ENCODE peak calls at places on chromosomes 7 and 10, in seven cellular contexts. One of them, this sample, is unnamed. For H3K36me3, the result is how much of the 10 kb centered on the place peaks cover.

GRCh38 chr7:115356139-115356746 is 434.3 kb downstream of the MDFIC start:
- DNase-seq in ovary: no peak
- DNase-seq in naive thymus-derived CD4-positive, alpha-beta T cell: no peak
- DNase-seq in cardiac muscle cell: peak
- DNase-seq in GM06990: no peak
- DNase-seq in astrocyte: peak
- DNase-seq in prostate gland: no peak
- DNase-seq in this sample: no peak

GRCh38 chr7:84697506-84697905 is 489.4 kb downstream of the SEMA3D start:
- DNase-seq in naive thymus-derived CD4-positive, alpha-beta T cell: no peak
- DNase-seq in GM06990: no peak
- DNase-seq in astrocyte: peak
- DNase-seq in cardiac muscle cell: no peak
- DNase-seq in ovary: no peak
- DNase-seq in prostate gland: no peak
- DNase-seq in this sample: no peak

GRCh38 chr7:13291010-13291409 is 603.6 kb downstream of the ARL4A start:
- DNase-seq in GM06990: no peak
- DNase-seq in astrocyte: peak
- DNase-seq in ovary: no peak
- DNase-seq in cardiac muscle cell: no peak
- DNase-seq in naive thymus-derived CD4-positive, alpha-beta T cell: no peak
- DNase-seq in prostate gland: no peak
- DNase-seq in this sample: no peak

GRCh38 chr10:44935201-44935960 is 24.2 kb upstream of the RASSF4 start:
- DNase-seq in GM06990: no peak
- DNase-seq in astrocyte: peak
- DNase-seq in prostate gland: no peak
- DNase-seq in ovary: no peak
- DNase-seq in naive thymus-derived CD4-positive, alpha-beta T cell: no peak
- DNase-seq in cardiac muscle cell: no peak
- DNase-seq in this sample: no peak

GRCh38 chr10:13936826-13937225 is 350.1 kb downstream of the PRPF18 start:
- DNase-seq in cardiac muscle cell: no peak
- DNase-seq in naive thymus-derived CD4-positive, alpha-beta T cell: no peak
- DNase-seq in prostate gland: no peak
- DNase-seq in GM06990: no peak
- DNase-seq in astrocyte: no peak
- DNase-seq in ovary: no peak
- DNase-seq in this sample: no peak

GRCh38 chr7:47073284-47073683 is 508.6 kb downstream of the TNS3 start:
- DNase-seq in prostate gland: no peak
- DNase-seq in ovary: no peak
- DNase-seq in astrocyte: no peak
- DNase-seq in cardiac muscle cell: no peak
- DNase-seq in GM06990: no peak
- DNase-seq in naive thymus-derived CD4-positive, alpha-beta T cell: no peak
- DNase-seq in this sample: no peak

GRCh38 chr10:116287906-116288501 is 15.0 kb upstream of the GFRA1 start:
- DNase-seq in astrocyte: no peak
- DNase-seq in GM06990: peak
- DNase-seq in cardiac muscle cell: peak
- DNase-seq in prostate gland: no peak
- DNase-seq in naive thymus-derived CD4-positive, alpha-beta T cell: no peak
- DNase-seq in ovary: peak
- DNase-seq in this sample: peak

GRCh38 chr10:95356-96115 is 39.7 kb upstream of the ZMYND11 start:
- DNase-seq in cardiac muscle cell: no peak
- DNase-seq in ovary: no peak
- DNase-seq in naive thymus-derived CD4-positive, alpha-beta T cell: no peak
- DNase-seq in prostate gland: no peak
- DNase-seq in GM06990: no peak
- DNase-seq in astrocyte: no peak
- DNase-seq in this sample: no peak

GRCh38 chr7:6516387-6516983 is 34.8 kb downstream of the GRID2IP start:
- DNase-seq in ovary: peak
- DNase-seq in astrocyte: peak
- DNase-seq in cardiac muscle cell: peak
- DNase-seq in GM06990: peak
- DNase-seq in prostate gland: peak
- DNase-seq in naive thymus-derived CD4-positive, alpha-beta T cell: peak
- DNase-seq in this sample: peak

GRCh38 chr10:3692331-3692860 is 92.6 kb downstream of the KLF6 start:
- DNase-seq in GM06990: no peak
- DNase-seq in ovary: peak
- DNase-seq in astrocyte: peak
- DNase-seq in prostate gland: no peak
- DNase-seq in cardiac muscle cell: no peak
- DNase-seq in naive thymus-derived CD4-positive, alpha-beta T cell: no peak
- DNase-seq in this sample: no peak

GRCh38 chr7:131649003-131649541 is 92.6 kb upstream of the PODXL start:
- DNase-seq in prostate gland: no peak
- DNase-seq in naive thymus-derived CD4-positive, alpha-beta T cell: no peak
- DNase-seq in ovary: peak
- DNase-seq in astrocyte: no peak
- DNase-seq in GM06990: no peak
- DNase-seq in cardiac muscle cell: peak
- DNase-seq in this sample: no peak

GRCh38 chr7:25712500-25712899 is 439.5 kb upstream of the NFE2L3 start:
- DNase-seq in astrocyte: no peak
- DNase-seq in naive thymus-derived CD4-positive, alpha-beta T cell: no peak
- DNase-seq in ovary: no peak
- DNase-seq in prostate gland: no peak
- DNase-seq in GM06990: no peak
- DNase-seq in cardiac muscle cell: no peak
- DNase-seq in this sample: no peak

GRCh38 chr10:117956972-117957371 is 89.8 kb downstream of the RAB11FIP2 start:
- DNase-seq in GM06990: no peak
- DNase-seq in ovary: no peak
- DNase-seq in astrocyte: no peak
- DNase-seq in prostate gland: no peak
- DNase-seq in cardiac muscle cell: no peak
- DNase-seq in naive thymus-derived CD4-positive, alpha-beta T cell: no peak
- DNase-seq in this sample: no peak

GRCh38 chr7:22627136-22627535 is 99.9 kb upstream of the IL6 start:
- DNase-seq in astrocyte: peak
- DNase-seq in cardiac muscle cell: no peak
- DNase-seq in GM06990: no peak
- DNase-seq in naive thymus-derived CD4-positive, alpha-beta T cell: no peak
- DNase-seq in ovary: no peak
- DNase-seq in prostate gland: no peak
- DNase-seq in this sample: no peak

GRCh38 chr10:15211464-15211979 is 43.0 kb upstream of the NMT2 start:
- DNase-seq in astrocyte: peak
- DNase-seq in ovary: no peak
- DNase-seq in GM06990: no peak
- DNase-seq in prostate gland: no peak
- DNase-seq in naive thymus-derived CD4-positive, alpha-beta T cell: no peak
- DNase-seq in cardiac muscle cell: no peak
- DNase-seq in this sample: no peak

GRCh38 chr10:104824378-104825006 is 183.4 kb downstream of the SORCS3 start:
- DNase-seq in GM06990: peak
- DNase-seq in astrocyte: peak
- DNase-seq in ovary: peak
- DNase-seq in naive thymus-derived CD4-positive, alpha-beta T cell: peak
- DNase-seq in prostate gland: peak
- DNase-seq in cardiac muscle cell: peak
- DNase-seq in this sample: no peak

GRCh38 chr7:139505563-139505962 is 17.9 kb upstream of the CLEC2L start:
- DNase-seq in GM06990: no peak
- DNase-seq in cardiac muscle cell: peak
- DNase-seq in prostate gland: no peak
- DNase-seq in naive thymus-derived CD4-positive, alpha-beta T cell: no peak
- DNase-seq in astrocyte: no peak
- DNase-seq in ovary: no peak
- DNase-seq in this sample: peak

GRCh38 chr10:27794157-27794556 is 48.5 kb upstream of the MKX start:
- DNase-seq in astrocyte: no peak
- DNase-seq in ovary: no peak
- DNase-seq in naive thymus-derived CD4-positive, alpha-beta T cell: no peak
- DNase-seq in prostate gland: no peak
- DNase-seq in cardiac muscle cell: no peak
- DNase-seq in GM06990: no peak
- DNase-seq in this sample: no peak

GRCh38 chr7:101686030-101686429 is 56.9 kb upstream of the MYL10 start:
- DNase-seq in naive thymus-derived CD4-positive, alpha-beta T cell: no peak
- DNase-seq in ovary: no peak
- DNase-seq in GM06990: no peak
- DNase-seq in astrocyte: no peak
- DNase-seq in cardiac muscle cell: no peak
- DNase-seq in prostate gland: no peak
- DNase-seq in this sample: no peak

GRCh38 chr7:36155811-36156361 is 2.8 kb downstream of the EEPD1 start:
- DNase-seq in ovary: peak
- DNase-seq in astrocyte: peak
- DNase-seq in GM06990: no peak
- DNase-seq in naive thymus-derived CD4-positive, alpha-beta T cell: no peak
- DNase-seq in prostate gland: peak
- DNase-seq in cardiac muscle cell: peak
- DNase-seq in this sample: no peak

GRCh38 chr10:62098278-62099121 is 170.1 kb downstream of the RTKN2 start:
- DNase-seq in GM06990: no peak
- DNase-seq in prostate gland: no peak
- DNase-seq in cardiac muscle cell: no peak
- DNase-seq in naive thymus-derived CD4-positive, alpha-beta T cell: no peak
- DNase-seq in astrocyte: peak
- DNase-seq in ovary: no peak
- DNase-seq in this sample: no peak

GRCh38 chr7:93914581-93915066 is 6.9 kb upstream of the GNG11 start:
- DNase-seq in cardiac muscle cell: no peak
- DNase-seq in GM06990: no peak
- DNase-seq in prostate gland: no peak
- DNase-seq in astrocyte: peak
- DNase-seq in ovary: no peak
- DNase-seq in naive thymus-derived CD4-positive, alpha-beta T cell: no peak
- DNase-seq in this sample: no peak

GRCh38 chr7:103993551-103993950 is 4.1 kb upstream of the RELN start:
- DNase-seq in GM06990: no peak
- DNase-seq in ovary: no peak
- DNase-seq in prostate gland: no peak
- DNase-seq in naive thymus-derived CD4-positive, alpha-beta T cell: no peak
- DNase-seq in cardiac muscle cell: no peak
- DNase-seq in astrocyte: no peak
- DNase-seq in this sample: no peak

GRCh38 chr10:86308056-86308455 is 58.5 kb downstream of the GRID1 start:
- DNase-seq in cardiac muscle cell: no peak
- DNase-seq in naive thymus-derived CD4-positive, alpha-beta T cell: no peak
- DNase-seq in ovary: no peak
- DNase-seq in astrocyte: no peak
- DNase-seq in prostate gland: no peak
- DNase-seq in GM06990: no peak
- DNase-seq in this sample: no peak

DNA sequence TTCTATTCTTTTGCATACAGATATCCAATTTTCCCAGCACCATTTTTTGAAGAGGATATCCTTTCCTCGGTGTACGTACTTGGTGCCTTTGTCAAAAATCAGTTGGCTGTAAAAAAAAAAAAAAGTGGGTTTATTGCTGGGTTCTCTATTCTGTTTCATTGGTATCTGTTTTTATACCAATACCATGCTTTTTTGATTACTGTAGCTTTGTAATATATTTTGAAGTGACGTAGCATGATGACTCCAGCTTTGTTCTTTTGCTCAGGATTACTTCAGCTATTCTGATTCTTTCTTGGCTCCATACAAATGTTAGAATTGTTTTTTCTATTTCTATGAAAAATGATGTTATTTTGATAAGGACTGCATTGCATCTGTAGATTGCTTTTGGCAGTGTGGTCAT is 165.5 kb downstream of the MLLT10 start:
- DNase-seq in astrocyte: no peak
- DNase-seq in ovary: no peak
- DNase-seq in prostate gland: no peak
- DNase-seq in GM06990: no peak
- DNase-seq in cardiac muscle cell: no peak
- DNase-seq in naive thymus-derived CD4-positive, alpha-beta T cell: no peak
- DNase-seq in this sample: no peak
- H3K36me3 ChIP-seq in astrocyte: under half
- H3K36me3 ChIP-seq in ovary: under half
- H3K36me3 ChIP-seq in prostate gland: under half
- H3K36me3 ChIP-seq in GM06990: under half
- H3K36me3 ChIP-seq in cardiac muscle cell: under half
- H3K36me3 ChIP-seq in naive thymus-derived CD4-positive, alpha-beta T cell: under half
- H3K36me3 ChIP-seq in this sample: under half

GRCh38 chr10:72886596-72887522 is 6.7 kb upstream of the OIT3 start:
- DNase-seq in GM06990: no peak
- DNase-seq in ovary: no peak
- DNase-seq in prostate gland: no peak
- DNase-seq in cardiac muscle cell: no peak
- DNase-seq in naive thymus-derived CD4-positive, alpha-beta T cell: no peak
- DNase-seq in astrocyte: no peak
- DNase-seq in this sample: peak
- H3K36me3 ChIP-seq in GM06990: under half
- H3K36me3 ChIP-seq in ovary: under half
- H3K36me3 ChIP-seq in prostate gland: under half
- H3K36me3 ChIP-seq in cardiac muscle cell: under half
- H3K36me3 ChIP-seq in naive thymus-derived CD4-positive, alpha-beta T cell: under half
- H3K36me3 ChIP-seq in astrocyte: under half
- H3K36me3 ChIP-seq in this sample: under half

DNA sequence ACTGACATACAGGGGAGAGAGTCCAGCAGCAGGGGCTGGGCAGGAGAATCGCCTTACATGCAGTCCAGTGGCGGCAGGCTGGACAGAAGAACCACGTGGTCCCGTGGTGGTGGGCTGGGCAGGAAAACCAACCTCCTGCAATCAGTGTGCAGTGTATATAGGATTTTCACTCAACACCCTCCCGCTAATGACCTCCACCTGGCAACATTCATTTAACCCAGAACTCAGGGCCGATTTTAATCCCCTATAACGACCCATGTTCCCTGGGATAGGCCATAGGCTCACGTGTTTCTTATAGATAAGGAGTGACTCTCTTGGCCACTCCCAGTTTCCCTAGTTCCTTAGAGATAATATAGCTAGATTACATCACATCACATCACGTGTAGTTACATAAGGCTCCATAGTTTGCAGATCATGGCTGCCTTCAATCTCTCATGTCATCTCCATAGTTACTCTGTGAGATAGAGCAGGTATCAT is 19.4 kb downstream of the MTURN start:
- DNase-seq in astrocyte: no peak
- DNase-seq in GM06990: no peak
- DNase-seq in naive thymus-derived CD4-positive, alpha-beta T cell: no peak
- DNase-seq in ovary: no peak
- DNase-seq in cardiac muscle cell: no peak
- DNase-seq in prostate gland: no peak
- DNase-seq in this sample: no peak
- H3K36me3 ChIP-seq in astrocyte: under half
- H3K36me3 ChIP-seq in GM06990: under half
- H3K36me3 ChIP-seq in naive thymus-derived CD4-positive, alpha-beta T cell: under half
- H3K36me3 ChIP-seq in ovary: under half
- H3K36me3 ChIP-seq in cardiac muscle cell: under half
- H3K36me3 ChIP-seq in prostate gland: under half
- H3K36me3 ChIP-seq in this sample: under half

DNA sequence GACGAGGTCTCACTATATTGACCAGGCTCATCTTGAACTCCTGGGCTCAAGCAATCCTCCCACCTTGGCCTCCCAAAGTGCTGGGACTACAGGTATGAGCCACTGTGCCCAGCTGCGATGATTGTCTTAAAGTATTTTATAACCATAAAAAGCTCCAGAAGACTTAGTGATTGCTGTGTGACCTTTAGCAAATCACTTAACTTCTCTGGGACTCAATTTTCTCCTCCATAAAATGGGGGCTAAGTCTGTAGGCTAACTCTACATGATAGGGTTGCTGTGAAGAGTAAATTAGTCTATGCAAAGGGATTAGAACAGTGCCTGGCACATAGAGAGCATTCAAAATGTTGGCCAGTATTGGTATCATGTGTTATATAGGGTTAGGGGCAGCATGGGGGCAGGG is 42.8 kb downstream of the PPIF start:
- DNase-seq in cardiac muscle cell: no peak
- DNase-seq in astrocyte: no peak
- DNase-seq in naive thymus-derived CD4-positive, alpha-beta T cell: no peak
- DNase-seq in ovary: no peak
- DNase-seq in GM06990: no peak
- DNase-seq in prostate gland: no peak
- DNase-seq in this sample: no peak
- H3K36me3 ChIP-seq in cardiac muscle cell: under half
- H3K36me3 ChIP-seq in astrocyte: under half
- H3K36me3 ChIP-seq in naive thymus-derived CD4-positive, alpha-beta T cell: under half
- H3K36me3 ChIP-seq in ovary: under half
- H3K36me3 ChIP-seq in GM06990: under half
- H3K36me3 ChIP-seq in prostate gland: under half
- H3K36me3 ChIP-seq in this sample: under half